ENCODE peak calls at places on chromosome 2, in nine cellular contexts. E is epithelial cell of esophagus, Q is SK-N-SH, S is transverse colon, M is foreskin fibroblast, Y is thoracic aorta, J is choroid plexus epithelial cell, N is fibroblast of lung, T is left ventricle myocardium inferior. G is an unnamed sample.

GRCh38 chr2:235496239-235496621 is 2.4 kb downstream of the AGAP1 start:
- DNase-seq in J (no peak), Q (no peak), S (no peak), T (no peak), N (no peak), E (peak), M (peak), Y (no peak), G (peak)

GRCh38 chr2:84257871-84258270 is 201.2 kb downstream of the SUCLG1 start:
- DNase-seq in J (no peak), Y (no peak), T (no peak), M (no peak), Q (no peak), E (peak), N (no peak), S (no peak), G (no peak)

GRCh38 chr2:72139471-72139870 is 8.2 kb downstream of the CYP26B1 start:
- DNase-seq in T (no peak), S (no peak), N (no peak), M (no peak), Q (peak), E (no peak), Y (no peak), J (no peak), G (no peak)

GRCh38 chr2:5803547-5803946 is 111.4 kb downstream of the SOX11 start:
- DNase-seq in Y (no peak), S (no peak), E (no peak), Q (no peak), J (peak), T (no peak), N (peak), M (no peak), G (peak)

GRCh38 chr2:21104030-21104660 is 19.6 kb upstream of the TDRD15 start:
- DNase-seq in M (no peak), E (no peak), Q (no peak), J (no peak), S (no peak), Y (no peak), N (no peak), T (no peak), G (no peak)

GRCh38 chr2:218344090-218344754 is 12.4 kb upstream of the CATIP start:
- DNase-seq in N (no peak), Y (no peak), S (no peak), T (no peak), Q (no peak), E (no peak), J (no peak), M (no peak), G (peak)

GRCh38 chr2:73385486-73386341 is at the start of gene ALMS1:
- DNase-seq in T (peak), S (peak), Y (peak), E (peak), N (peak), J (peak), M (peak), Q (peak), G (peak)

GRCh38 chr2:48548871-48549270 is 18.9 kb downstream of the STON1 start:
- DNase-seq in M (no peak), E (no peak), Q (no peak), Y (no peak), T (no peak), N (peak), S (no peak), J (peak), G (no peak)

GRCh38 chr2:180571559-180571958 is 408.8 kb upstream of the UBE2E3 start:
- DNase-seq in E (peak), Q (no peak), T (no peak), J (peak), Y (no peak), S (no peak), M (peak), N (peak), G (peak)

GRCh38 chr2:61538920-61539559 is 884 bp upstream of the XPO1 start:
- DNase-seq in E (peak), J (peak), N (peak), M (peak), T (no peak), S (peak), Y (no peak), Q (peak), G (peak)

GRCh38 chr2:61537590-61538178 is 472 bp downstream of the XPO1 start:
- DNase-seq in S (no peak), Y (peak), J (no peak), T (no peak), M (no peak), E (peak), N (peak), Q (no peak), G (no peak)

GRCh38 chr2:61538179-61538919 is at the start of gene XPO1:
- DNase-seq in J (peak), S (peak), N (peak), Y (peak), E (peak), Q (peak), M (peak), T (peak), G (peak)

DNA sequence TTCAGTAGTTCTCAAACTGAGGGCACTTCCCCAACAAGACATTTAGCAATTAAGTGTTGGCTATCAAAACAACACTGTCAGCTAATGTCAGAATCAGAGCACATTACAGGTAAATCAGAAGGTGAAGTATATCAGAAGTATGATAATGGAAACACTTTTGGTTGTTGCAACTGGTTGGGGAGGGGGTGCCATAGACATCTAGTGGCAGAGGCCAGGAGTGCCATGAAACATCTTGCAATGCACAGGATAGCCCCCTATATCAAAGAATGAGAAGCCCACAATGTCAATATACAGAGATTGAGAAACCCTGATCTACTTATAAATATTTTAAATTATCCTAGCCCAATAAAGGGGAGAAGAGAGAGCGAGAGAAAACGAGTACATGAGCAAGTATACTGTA is 4.9 kb upstream of the XPO1 start:
- DNase-seq in Q (peak), M (no peak), S (no peak), T (no peak), E (no peak), N (no peak), J (no peak), Y (no peak), G (no peak)
- TF ChIP-seq CTCF in Q (no peak), M (no peak), S (no peak), T (no peak), E (no peak), N (no peak), J (no peak), Y (no peak), G (no peak)

GRCh38 chr2:127514076-127514475 is 12.2 kb downstream of the IWS1 start:
- DNase-seq in M (no peak), Q (no peak), N (no peak), T (no peak), J (no peak), S (no peak), E (no peak), Y (no peak), G (no peak)
- H3K4me3 ChIP-seq in M (no peak), Q (no peak), N (no peak), T (peak), J (no peak), S (no peak), E (no peak), Y (no peak), G (no peak)

DNA sequence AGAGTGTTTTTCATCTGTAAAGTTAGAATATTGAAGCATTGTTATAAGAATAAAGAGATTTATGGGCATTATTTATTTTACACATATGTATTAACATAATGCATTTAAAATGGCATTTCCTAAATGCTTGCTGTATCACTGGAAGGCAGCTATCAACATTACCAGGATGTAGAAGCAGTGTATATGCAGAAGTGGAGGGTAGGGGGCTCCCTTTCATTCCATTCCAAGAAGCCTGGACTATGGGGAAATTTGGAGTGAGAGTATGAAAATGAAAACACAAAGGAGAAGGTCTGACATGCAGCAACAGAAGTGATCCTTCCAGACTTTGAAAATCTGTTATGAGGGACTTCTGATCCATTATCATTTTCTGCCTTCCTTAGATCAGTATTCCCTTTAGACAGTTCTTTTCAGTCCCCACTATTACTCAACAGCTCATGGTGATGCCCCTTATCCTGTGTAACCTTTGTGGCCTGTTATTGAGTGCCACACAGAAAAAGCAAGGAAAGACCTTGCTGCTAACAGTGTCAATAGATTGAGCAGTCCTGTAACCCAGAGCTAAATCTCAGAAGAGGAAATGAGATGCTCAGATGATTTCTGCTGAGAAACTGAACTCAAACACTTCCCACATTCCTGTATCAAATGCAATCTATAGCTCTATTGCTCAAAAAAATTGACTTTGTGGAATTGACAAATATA is 216.6 kb downstream of the HNMT start:
- DNase-seq in Q (peak), M (no peak), T (no peak), J (peak), S (no peak), E (no peak), Y (no peak), N (peak), G (no peak)
- TF ChIP-seq CTCF in Q (peak), M (no peak), T (no peak), J (peak), S (no peak), E (no peak), Y (no peak), N (peak), G (no peak)

GRCh38 chr2:162197095-162197825 is 45.2 kb upstream of the GCG start:
- DNase-seq in E (peak), M (peak), S (no peak), Y (no peak), J (peak), T (no peak), Q (no peak), N (peak), G (peak)
- H3K4me3 ChIP-seq in E (no peak), M (no peak), S (no peak), Y (no peak), J (no peak), T (no peak), Q (no peak), N (no peak), G (no peak)

DNA sequence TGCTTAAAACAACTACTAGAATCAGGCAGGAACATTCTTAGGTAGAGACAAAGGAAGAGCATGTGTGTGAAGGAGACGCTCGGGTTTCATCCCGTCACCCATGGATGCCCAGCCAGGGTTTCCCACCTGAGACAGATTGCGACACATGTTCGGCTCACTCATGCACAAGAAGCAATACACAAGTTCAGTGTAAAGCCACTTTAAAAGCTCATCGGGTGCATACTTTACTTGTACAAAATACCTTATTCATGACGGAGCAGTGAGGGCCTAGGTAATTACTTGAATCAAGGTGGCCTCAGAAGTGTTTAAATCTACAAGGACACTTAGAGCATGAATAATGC is 42.0 kb downstream of the ZEB2 start:
- DNase-seq in M (peak), Q (no peak), J (no peak), S (no peak), T (no peak), N (no peak), Y (no peak), E (no peak), G (no peak)
- TF ChIP-seq CTCF in M (no peak), Q (no peak), J (no peak), S (no peak), T (no peak), N (no peak), Y (no peak), E (no peak), G (no peak)

DNA sequence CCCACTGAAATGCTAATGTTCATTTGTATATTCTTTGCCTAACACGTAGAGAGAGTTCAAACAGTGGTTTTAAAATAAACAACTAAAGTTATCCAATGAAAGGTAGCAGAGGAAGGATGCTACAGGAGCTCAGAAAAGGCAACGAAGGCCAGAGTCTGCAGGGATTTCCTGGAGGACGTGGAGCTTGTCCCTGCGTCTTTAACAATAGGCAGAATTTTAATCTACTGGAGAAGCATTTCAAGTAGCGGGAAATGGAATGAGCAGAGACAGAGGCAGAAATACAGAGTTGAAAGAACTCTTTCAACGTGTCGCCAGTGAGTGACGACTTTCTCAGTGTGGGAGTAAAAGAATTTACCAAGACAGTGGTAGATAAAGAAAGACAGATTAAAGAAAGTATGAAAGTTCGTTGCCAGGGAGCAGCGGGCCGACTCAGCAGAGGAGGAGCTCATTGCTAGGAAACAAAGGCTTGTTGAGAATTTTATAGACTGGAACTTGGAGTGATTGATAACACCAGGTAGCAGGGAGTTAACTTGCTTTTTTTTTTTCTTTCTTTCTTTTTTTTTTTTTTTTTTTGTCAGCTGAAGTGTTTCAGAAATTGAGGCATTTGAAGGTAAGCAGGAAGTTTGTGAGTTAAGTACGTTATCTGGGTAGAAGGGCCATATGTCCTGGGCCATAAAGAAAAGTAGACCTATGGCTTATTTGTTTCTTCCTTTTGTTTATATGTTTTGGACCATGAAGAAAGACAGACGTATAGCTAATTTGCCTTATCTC is 625 bp upstream of the NBAS start:
- DNase-seq in E (no peak), Q (peak), T (no peak), Y (no peak), N (peak), M (peak), S (peak), J (peak), G (no peak)
- H3K4me3 ChIP-seq in E (peak), Q (peak), T (peak), Y (peak), N (peak), M (peak), S (peak), J (peak), G (peak)

DNA sequence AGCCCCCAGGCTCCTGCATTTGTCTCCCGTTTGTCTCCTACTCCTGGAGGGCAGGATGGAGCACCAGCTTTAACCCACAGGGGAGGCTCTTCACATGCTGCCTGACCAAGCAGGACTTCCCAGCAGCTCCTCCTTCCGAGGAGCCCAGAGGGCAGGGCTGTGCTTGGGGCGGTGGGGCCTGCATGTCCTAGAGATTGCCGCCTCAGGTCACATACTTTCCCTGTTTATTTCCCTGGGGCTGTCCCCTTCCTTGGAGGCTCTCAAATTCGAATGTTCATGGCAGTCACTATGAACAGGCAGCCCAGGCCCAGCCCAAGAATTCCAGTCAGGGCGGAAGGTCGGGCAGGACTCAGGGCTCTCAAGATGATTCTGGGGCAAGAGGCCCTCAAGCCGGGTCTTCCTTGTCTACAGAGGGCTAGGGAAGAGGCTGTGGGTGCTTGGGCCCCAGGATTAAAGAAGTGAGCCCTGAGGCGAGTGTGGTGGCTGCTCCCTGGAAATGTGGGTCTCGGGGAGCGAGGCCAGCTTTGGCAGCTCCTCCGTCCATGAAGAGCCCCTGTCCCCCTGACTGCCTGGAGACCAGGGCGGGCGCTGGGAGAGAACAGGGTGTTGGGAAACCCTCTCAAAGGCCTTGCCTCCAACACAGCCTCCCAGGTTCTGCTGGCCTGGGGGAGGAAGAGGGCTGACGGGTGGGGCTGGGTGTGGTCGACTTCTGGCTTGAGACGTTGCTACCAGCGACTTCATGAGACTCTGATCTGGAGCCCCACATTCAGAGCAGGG is 48.9 kb upstream of the HPCAL1 start:
- DNase-seq in Y (no peak), N (no peak), J (no peak), T (peak), S (no peak), Q (no peak), M (no peak), E (no peak), G (no peak)
- TF ChIP-seq CTCF in Y (no peak), N (no peak), J (no peak), T (no peak), S (no peak), Q (no peak), M (no peak), E (no peak), G (no peak)

GRCh38 chr2:70461981-70462876 is 91.4 kb downstream of the TGFA start:
- DNase-seq in Y (no peak), Q (no peak), N (no peak), J (no peak), M (no peak), S (no peak), T (no peak), E (no peak), G (no peak)
- H3K4me3 ChIP-seq in Y (no peak), Q (no peak), N (no peak), J (no peak), M (no peak), S (no peak), T (no peak), E (no peak), G (no peak)

DNA sequence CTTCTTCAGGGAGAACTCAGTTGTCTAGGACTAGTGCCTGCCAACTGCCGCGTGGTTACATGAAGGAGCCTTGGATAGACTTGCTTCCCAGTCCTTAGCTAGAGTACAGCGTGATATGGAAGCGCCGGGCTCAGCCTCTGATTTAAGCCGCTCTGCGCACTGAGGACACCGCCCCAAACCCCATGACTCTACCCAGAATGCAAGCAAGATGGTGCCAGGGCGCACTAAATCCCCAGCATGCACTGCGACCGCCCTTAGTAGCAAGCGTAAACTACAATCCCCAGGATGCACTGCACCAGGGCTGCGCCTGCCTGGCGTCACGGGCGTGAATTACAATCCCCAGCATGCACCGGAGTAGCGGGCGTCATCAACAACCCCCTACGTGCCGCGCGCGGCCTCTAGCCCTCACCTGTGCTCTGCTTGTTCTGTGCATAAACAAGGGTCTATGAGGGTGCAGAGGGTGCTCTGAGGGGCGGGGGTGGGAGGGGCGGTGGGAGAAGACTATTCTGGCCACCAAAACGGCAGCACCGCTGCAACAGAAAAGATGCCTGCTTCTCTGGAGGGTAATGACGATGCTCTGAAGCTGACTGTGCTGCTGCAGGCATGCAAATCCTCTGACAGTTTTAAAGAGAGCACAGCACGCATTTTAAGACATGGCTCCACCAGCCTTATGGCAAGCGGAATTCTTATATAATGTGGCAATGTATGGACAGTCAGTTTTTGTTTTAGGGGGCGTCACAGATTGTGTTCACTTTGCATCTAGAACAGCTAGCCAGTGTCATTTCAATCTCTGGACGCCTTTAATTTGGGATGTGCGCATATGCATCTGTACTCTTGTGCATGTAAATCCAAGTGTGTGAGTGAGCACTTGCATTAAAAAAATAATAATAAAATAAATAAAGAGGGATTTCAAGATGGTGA is 282.5 kb upstream of the MYT1L start:
- DNase-seq in J (peak), T (peak), E (peak), S (peak), N (peak), Q (peak), M (peak), Y (peak), G (peak)
- TF ChIP-seq CTCF in J (no peak), T (no peak), E (peak), S (no peak), N (no peak), Q (no peak), M (no peak), Y (no peak), G (no peak)

GRCh38 chr2:19990416-19990728 is 467 bp upstream of the WDR35 start:
- DNase-seq in M (no peak), J (no peak), E (no peak), N (peak), Y (no peak), Q (no peak), T (no peak), S (no peak), G (no peak)

GRCh38 chr2:19989681-19990415 is at the start of gene WDR35:
- DNase-seq in M (peak), N (peak), E (peak), Q (peak), T (peak), J (peak), Y (peak), S (peak), G (peak)

GRCh38 chr2:19989342-19989680 is 594 bp downstream of the WDR35 start:
- DNase-seq in S (no peak), Y (no peak), T (no peak), J (no peak), M (no peak), Q (no peak), N (no peak), E (no peak), G (no peak)

GRCh38 chr2:19988600-19988999 is 1.3 kb downstream of the WDR35 start:
- DNase-seq in E (peak), S (no peak), M (no peak), N (no peak), Y (no peak), Q (no peak), T (no peak), J (no peak), G (peak)

DNA sequence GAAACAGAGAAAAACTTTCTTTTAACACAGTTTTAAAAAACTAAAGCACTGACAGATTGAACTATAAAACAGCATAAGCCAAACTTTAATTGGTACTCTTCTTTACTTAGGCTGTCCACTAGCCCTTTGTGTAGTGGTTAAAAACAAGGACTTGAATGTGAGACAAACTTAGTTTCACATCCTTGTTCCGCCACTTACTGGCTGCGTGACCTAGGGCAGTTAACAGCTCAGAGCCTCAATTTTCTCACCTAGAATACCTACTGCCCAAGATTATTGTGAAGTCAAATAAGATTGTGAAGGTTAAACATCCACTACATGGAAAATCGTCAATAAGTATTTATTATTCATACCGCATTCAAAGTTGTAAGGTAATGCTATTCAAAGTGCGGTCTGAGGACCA is 2.0 kb downstream of the WDR35 start:
- DNase-seq in Q (no peak), M (no peak), E (no peak), S (no peak), J (no peak), T (no peak), Y (no peak), N (no peak), G (no peak)
- H3K4me3 ChIP-seq in Q (no peak), M (no peak), E (no peak), S (no peak), J (no peak), T (no peak), Y (no peak), N (no peak), G (no peak)

G was measured in bronchial epithelial cell.